ENCODE peak calls at places on chromosomes 1 and 21, in ten cellular contexts. One of them, this sample, is unnamed.
A peak's percentile ranks its signal among the peaks of the same experiment; 100 is the strongest.

GRCh38 chr1:76281306-76281705 is 206.8 kb downstream of the ST6GALNAC3 start:
- DNase-seq in breast epithelium: no peak
- DNase-seq in CD8-positive, alpha-beta T cell: no peak
- DNase-seq in CD8-positive, alpha-beta memory T cell: no peak
- DNase-seq in transverse colon: no peak
- DNase-seq in left lung: no peak
- DNase-seq in pancreas: no peak
- DNase-seq in body of pancreas: no peak
- DNase-seq in left ventricle myocardium inferior: no peak
- DNase-seq in upper lobe of right lung: no peak
- DNase-seq in this sample: no peak

GRCh38 chr1:40389871-40390560 is 16.5 kb downstream of the SMAP2 start:
- DNase-seq in breast epithelium: no peak
- DNase-seq in CD8-positive, alpha-beta T cell: no peak
- DNase-seq in CD8-positive, alpha-beta memory T cell: no peak
- DNase-seq in transverse colon: peak; percentile 41
- DNase-seq in left lung: no peak
- DNase-seq in pancreas: no peak
- DNase-seq in body of pancreas: peak; percentile 73
- DNase-seq in left ventricle myocardium inferior: no peak
- DNase-seq in upper lobe of right lung: no peak
- DNase-seq in this sample: no peak

GRCh38 chr21:44757731-44758130 is 43.9 kb downstream of the UBE2G2 start:
- DNase-seq in breast epithelium: no peak
- DNase-seq in CD8-positive, alpha-beta T cell: no peak
- DNase-seq in CD8-positive, alpha-beta memory T cell: no peak
- DNase-seq in transverse colon: no peak
- DNase-seq in left lung: no peak
- DNase-seq in pancreas: no peak
- DNase-seq in body of pancreas: no peak
- DNase-seq in left ventricle myocardium inferior: no peak
- DNase-seq in upper lobe of right lung: no peak
- DNase-seq in this sample: no peak

GRCh38 chr1:107139833-107140702 is 771 bp upstream of the NTNG1 start:
- DNase-seq in breast epithelium: no peak
- DNase-seq in CD8-positive, alpha-beta T cell: peak; percentile 49
- DNase-seq in CD8-positive, alpha-beta memory T cell: peak; percentile 8
- DNase-seq in transverse colon: peak; percentile 8
- DNase-seq in left lung: peak; percentile 78
- DNase-seq in pancreas: no peak
- DNase-seq in body of pancreas: peak; percentile 11
- DNase-seq in left ventricle myocardium inferior: no peak
- DNase-seq in upper lobe of right lung: peak; percentile 65
- DNase-seq in this sample: peak; percentile 15

GRCh38 chr1:223771814-223772770 is 59.8 kb downstream of the CAPN2 start:
- DNase-seq in breast epithelium: peak; percentile 21
- DNase-seq in CD8-positive, alpha-beta T cell: no peak
- DNase-seq in CD8-positive, alpha-beta memory T cell: no peak
- DNase-seq in transverse colon: no peak
- DNase-seq in left lung: no peak
- DNase-seq in pancreas: no peak
- DNase-seq in body of pancreas: peak; percentile 26
- DNase-seq in left ventricle myocardium inferior: peak; percentile 70
- DNase-seq in upper lobe of right lung: no peak
- DNase-seq in this sample: no peak

GRCh38 chr1:223820515-223820858 is 25.3 kb downstream of the TP53BP2 start:
- DNase-seq in breast epithelium: no peak
- DNase-seq in CD8-positive, alpha-beta T cell: no peak
- DNase-seq in CD8-positive, alpha-beta memory T cell: no peak
- DNase-seq in transverse colon: no peak
- DNase-seq in left lung: no peak
- DNase-seq in pancreas: no peak
- DNase-seq in body of pancreas: no peak
- DNase-seq in left ventricle myocardium inferior: no peak
- DNase-seq in upper lobe of right lung: no peak
- DNase-seq in this sample: no peak

GRCh38 chr1:116134178-116134773 is 23.1 kb downstream of the MAB21L3 start:
- DNase-seq in breast epithelium: no peak
- DNase-seq in CD8-positive, alpha-beta T cell: no peak
- DNase-seq in CD8-positive, alpha-beta memory T cell: no peak
- DNase-seq in transverse colon: no peak
- DNase-seq in left lung: no peak
- DNase-seq in pancreas: no peak
- DNase-seq in body of pancreas: no peak
- DNase-seq in left ventricle myocardium inferior: no peak
- DNase-seq in upper lobe of right lung: no peak
- DNase-seq in this sample: no peak

GRCh38 chr1:185279571-185279970 is 37.5 kb downstream of the IVNS1ABP start:
- DNase-seq in breast epithelium: no peak
- DNase-seq in CD8-positive, alpha-beta T cell: no peak
- DNase-seq in CD8-positive, alpha-beta memory T cell: no peak
- DNase-seq in transverse colon: no peak
- DNase-seq in left lung: no peak
- DNase-seq in pancreas: no peak
- DNase-seq in body of pancreas: no peak
- DNase-seq in left ventricle myocardium inferior: no peak
- DNase-seq in upper lobe of right lung: no peak
- DNase-seq in this sample: no peak

GRCh38 chr21:36384885-36385232 is 333 bp upstream of the CHAF1B start:
- DNase-seq in breast epithelium: no peak
- DNase-seq in CD8-positive, alpha-beta T cell: no peak
- DNase-seq in CD8-positive, alpha-beta memory T cell: no peak
- DNase-seq in transverse colon: no peak
- DNase-seq in left lung: no peak
- DNase-seq in pancreas: no peak
- DNase-seq in body of pancreas: no peak
- DNase-seq in left ventricle myocardium inferior: no peak
- DNase-seq in upper lobe of right lung: no peak
- DNase-seq in this sample: no peak

GRCh38 chr1:36919491-36920145 is 114.7 kb downstream of the GRIK3 start:
- DNase-seq in breast epithelium: no peak
- DNase-seq in CD8-positive, alpha-beta T cell: peak; percentile 34
- DNase-seq in CD8-positive, alpha-beta memory T cell: no peak
- DNase-seq in transverse colon: no peak
- DNase-seq in left lung: no peak
- DNase-seq in pancreas: no peak
- DNase-seq in body of pancreas: no peak
- DNase-seq in left ventricle myocardium inferior: no peak
- DNase-seq in upper lobe of right lung: no peak
- DNase-seq in this sample: no peak

GRCh38 chr1:163821679-163822078 is 499.9 kb downstream of the NUF2 start:
- DNase-seq in breast epithelium: no peak
- DNase-seq in CD8-positive, alpha-beta T cell: no peak
- DNase-seq in CD8-positive, alpha-beta memory T cell: no peak
- DNase-seq in transverse colon: no peak
- DNase-seq in left lung: no peak
- DNase-seq in pancreas: no peak
- DNase-seq in body of pancreas: no peak
- DNase-seq in left ventricle myocardium inferior: no peak
- DNase-seq in upper lobe of right lung: no peak
- DNase-seq in this sample: no peak

GRCh38 chr1:211259596-211260126 is 495 bp downstream of the RCOR3 start:
- DNase-seq in breast epithelium: peak; percentile 38
- DNase-seq in CD8-positive, alpha-beta T cell: no peak
- DNase-seq in CD8-positive, alpha-beta memory T cell: no peak
- DNase-seq in transverse colon: peak; percentile 61
- DNase-seq in left lung: no peak
- DNase-seq in pancreas: peak; percentile 49
- DNase-seq in body of pancreas: peak; percentile 66
- DNase-seq in left ventricle myocardium inferior: peak; percentile 64
- DNase-seq in upper lobe of right lung: peak; percentile 83
- DNase-seq in this sample: peak; percentile 78

GRCh38 chr21:34612557-34612956 is 2.4 kb downstream of the RCAN1 start:
- DNase-seq in breast epithelium: no peak
- DNase-seq in CD8-positive, alpha-beta T cell: no peak
- DNase-seq in CD8-positive, alpha-beta memory T cell: no peak
- DNase-seq in transverse colon: no peak
- DNase-seq in left lung: no peak
- DNase-seq in pancreas: no peak
- DNase-seq in body of pancreas: no peak
- DNase-seq in left ventricle myocardium inferior: no peak
- DNase-seq in upper lobe of right lung: no peak
- DNase-seq in this sample: no peak

GRCh38 chr1:35568975-35569395 is 4.1 kb upstream of the TFAP2E start:
- DNase-seq in breast epithelium: no peak
- DNase-seq in CD8-positive, alpha-beta T cell: peak; percentile 81
- DNase-seq in CD8-positive, alpha-beta memory T cell: peak; percentile 54
- DNase-seq in transverse colon: peak; percentile 68
- DNase-seq in left lung: no peak
- DNase-seq in pancreas: peak; percentile 43
- DNase-seq in body of pancreas: peak; percentile 71
- DNase-seq in left ventricle myocardium inferior: no peak
- DNase-seq in upper lobe of right lung: peak; percentile 72
- DNase-seq in this sample: peak; percentile 82

GRCh38 chr1:230392920-230393521 is 33.1 kb downstream of the PGBD5 start:
- DNase-seq in breast epithelium: no peak
- DNase-seq in CD8-positive, alpha-beta T cell: no peak
- DNase-seq in CD8-positive, alpha-beta memory T cell: no peak
- DNase-seq in transverse colon: no peak
- DNase-seq in left lung: no peak
- DNase-seq in pancreas: no peak
- DNase-seq in body of pancreas: no peak
- DNase-seq in left ventricle myocardium inferior: no peak
- DNase-seq in upper lobe of right lung: no peak
- DNase-seq in this sample: no peak

GRCh38 chr1:199490804-199491527 is 536.5 kb upstream of the NR5A2 start:
- DNase-seq in breast epithelium: no peak
- DNase-seq in CD8-positive, alpha-beta T cell: no peak
- DNase-seq in CD8-positive, alpha-beta memory T cell: no peak
- DNase-seq in transverse colon: no peak
- DNase-seq in left lung: no peak
- DNase-seq in pancreas: no peak
- DNase-seq in body of pancreas: no peak
- DNase-seq in left ventricle myocardium inferior: no peak
- DNase-seq in upper lobe of right lung: no peak
- DNase-seq in this sample: no peak

GRCh38 chr21:34824314-34824713 is 155.5 kb downstream of the CLIC6 start:
- DNase-seq in breast epithelium: no peak
- DNase-seq in CD8-positive, alpha-beta T cell: no peak
- DNase-seq in CD8-positive, alpha-beta memory T cell: no peak
- DNase-seq in transverse colon: no peak
- DNase-seq in left lung: no peak
- DNase-seq in pancreas: no peak
- DNase-seq in body of pancreas: no peak
- DNase-seq in left ventricle myocardium inferior: no peak
- DNase-seq in upper lobe of right lung: no peak
- DNase-seq in this sample: no peak

GRCh38 chr1:119794856-119795255 is 16.4 kb downstream of the REG4 start:
- DNase-seq in breast epithelium: no peak
- DNase-seq in CD8-positive, alpha-beta T cell: no peak
- DNase-seq in CD8-positive, alpha-beta memory T cell: no peak
- DNase-seq in transverse colon: no peak
- DNase-seq in left lung: no peak
- DNase-seq in pancreas: no peak
- DNase-seq in body of pancreas: no peak
- DNase-seq in left ventricle myocardium inferior: no peak
- DNase-seq in upper lobe of right lung: no peak
- DNase-seq in this sample: no peak
- H3K36me3 ChIP-seq in breast epithelium: no peaks in the 10 kb centered on the region
- H3K36me3 ChIP-seq in CD8-positive, alpha-beta T cell: no peaks in the 10 kb centered on the region
- H3K36me3 ChIP-seq in CD8-positive, alpha-beta memory T cell: no peaks in the 10 kb centered on the region
- H3K36me3 ChIP-seq in transverse colon: no peaks in the 10 kb centered on the region
- H3K36me3 ChIP-seq in left lung: no peaks in the 10 kb centered on the region
- H3K36me3 ChIP-seq in pancreas: no peaks in the 10 kb centered on the region
- H3K36me3 ChIP-seq in body of pancreas: no peaks in the 10 kb centered on the region
- H3K36me3 ChIP-seq in left ventricle myocardium inferior: no peaks in the 10 kb centered on the region
- H3K36me3 ChIP-seq in upper lobe of right lung: no peaks in the 10 kb centered on the region
- H3K36me3 ChIP-seq in this sample: no peaks in the 10 kb centered on the region

GRCh38 chr1:56520202-56520601 is 59.2 kb downstream of the PLPP3 start:
- DNase-seq in breast epithelium: no peak
- DNase-seq in CD8-positive, alpha-beta T cell: no peak
- DNase-seq in CD8-positive, alpha-beta memory T cell: no peak
- DNase-seq in transverse colon: no peak
- DNase-seq in left lung: no peak
- DNase-seq in pancreas: no peak
- DNase-seq in body of pancreas: no peak
- DNase-seq in left ventricle myocardium inferior: no peak
- DNase-seq in upper lobe of right lung: no peak
- DNase-seq in this sample: no peak
- H3K36me3 ChIP-seq in breast epithelium: no peaks in the 10 kb centered on the region
- H3K36me3 ChIP-seq in CD8-positive, alpha-beta T cell: no peaks in the 10 kb centered on the region
- H3K36me3 ChIP-seq in CD8-positive, alpha-beta memory T cell: no peaks in the 10 kb centered on the region
- H3K36me3 ChIP-seq in transverse colon: no peaks in the 10 kb centered on the region
- H3K36me3 ChIP-seq in left lung: no peaks in the 10 kb centered on the region
- H3K36me3 ChIP-seq in pancreas: no peaks in the 10 kb centered on the region
- H3K36me3 ChIP-seq in body of pancreas: peaks cover 5% of the 10 kb centered on the region
- H3K36me3 ChIP-seq in left ventricle myocardium inferior: peaks cover 84% of the 10 kb centered on the region
- H3K36me3 ChIP-seq in upper lobe of right lung: peaks cover 45% of the 10 kb centered on the region
- H3K36me3 ChIP-seq in this sample: no peaks in the 10 kb centered on the region

GRCh38 chr21:46207006-46207919 is 21.3 kb downstream of the LSS start:
- DNase-seq in breast epithelium: no peak
- DNase-seq in CD8-positive, alpha-beta T cell: no peak
- DNase-seq in CD8-positive, alpha-beta memory T cell: no peak
- DNase-seq in transverse colon: no peak
- DNase-seq in left lung: peak; percentile 71
- DNase-seq in pancreas: no peak
- DNase-seq in body of pancreas: no peak
- DNase-seq in left ventricle myocardium inferior: no peak
- DNase-seq in upper lobe of right lung: peak; percentile 50
- DNase-seq in this sample: no peak
- H3K36me3 ChIP-seq in breast epithelium: peaks cover 11% of the 10 kb centered on the region
- H3K36me3 ChIP-seq in CD8-positive, alpha-beta T cell: peaks cover 10% of the 10 kb centered on the region
- H3K36me3 ChIP-seq in CD8-positive, alpha-beta memory T cell: no peaks in the 10 kb centered on the region
- H3K36me3 ChIP-seq in transverse colon: no peaks in the 10 kb centered on the region
- H3K36me3 ChIP-seq in left lung: no peaks in the 10 kb centered on the region
- H3K36me3 ChIP-seq in pancreas: peaks cover 11% of the 10 kb centered on the region
- H3K36me3 ChIP-seq in body of pancreas: peaks cover 22% of the 10 kb centered on the region
- H3K36me3 ChIP-seq in left ventricle myocardium inferior: peaks cover 97% of the 10 kb centered on the region
- H3K36me3 ChIP-seq in upper lobe of right lung: peaks cover 86% of the 10 kb centered on the region
- H3K36me3 ChIP-seq in this sample: peaks cover 3% of the 10 kb centered on the region

GRCh38 chr1:192270398-192270797 is 46.4 kb upstream of the RGS21 start:
- DNase-seq in breast epithelium: no peak
- DNase-seq in CD8-positive, alpha-beta T cell: no peak
- DNase-seq in CD8-positive, alpha-beta memory T cell: no peak
- DNase-seq in transverse colon: no peak
- DNase-seq in left lung: no peak
- DNase-seq in pancreas: no peak
- DNase-seq in body of pancreas: no peak
- DNase-seq in left ventricle myocardium inferior: no peak
- DNase-seq in upper lobe of right lung: no peak
- DNase-seq in this sample: no peak

GRCh38 chr1:192263436-192263835 is 53.4 kb upstream of the RGS21 start:
- DNase-seq in breast epithelium: no peak
- DNase-seq in CD8-positive, alpha-beta T cell: no peak
- DNase-seq in CD8-positive, alpha-beta memory T cell: no peak
- DNase-seq in transverse colon: no peak
- DNase-seq in left lung: no peak
- DNase-seq in pancreas: no peak
- DNase-seq in body of pancreas: no peak
- DNase-seq in left ventricle myocardium inferior: no peak
- DNase-seq in upper lobe of right lung: no peak
- DNase-seq in this sample: no peak

GRCh38 chr1:192266645-192267044 is 50.1 kb upstream of the RGS21 start:
- DNase-seq in breast epithelium: no peak
- DNase-seq in CD8-positive, alpha-beta T cell: no peak
- DNase-seq in CD8-positive, alpha-beta memory T cell: no peak
- DNase-seq in transverse colon: no peak
- DNase-seq in left lung: no peak
- DNase-seq in pancreas: no peak
- DNase-seq in body of pancreas: no peak
- DNase-seq in left ventricle myocardium inferior: no peak
- DNase-seq in upper lobe of right lung: no peak
- DNase-seq in this sample: no peak

GRCh38 chr1:192261476-192261875 is 55.3 kb upstream of the RGS21 start:
- DNase-seq in breast epithelium: no peak
- DNase-seq in CD8-positive, alpha-beta T cell: no peak
- DNase-seq in CD8-positive, alpha-beta memory T cell: no peak
- DNase-seq in transverse colon: no peak
- DNase-seq in left lung: no peak
- DNase-seq in pancreas: no peak
- DNase-seq in body of pancreas: no peak
- DNase-seq in left ventricle myocardium inferior: no peak
- DNase-seq in upper lobe of right lung: no peak
- DNase-seq in this sample: no peak

GRCh38 chr1:192265774-192266173 is 51.0 kb upstream of the RGS21 start:
- DNase-seq in breast epithelium: no peak
- DNase-seq in CD8-positive, alpha-beta T cell: no peak
- DNase-seq in CD8-positive, alpha-beta memory T cell: no peak
- DNase-seq in transverse colon: no peak
- DNase-seq in left lung: no peak
- DNase-seq in pancreas: no peak
- DNase-seq in body of pancreas: no peak
- DNase-seq in left ventricle myocardium inferior: no peak
- DNase-seq in upper lobe of right lung: no peak
- DNase-seq in this sample: no peak
- H3K36me3 ChIP-seq in breast epithelium: no peaks in the 10 kb centered on the region
- H3K36me3 ChIP-seq in CD8-positive, alpha-beta T cell: no peaks in the 10 kb centered on the region
- H3K36me3 ChIP-seq in CD8-positive, alpha-beta memory T cell: no peaks in the 10 kb centered on the region
- H3K36me3 ChIP-seq in transverse colon: no peaks in the 10 kb centered on the region
- H3K36me3 ChIP-seq in left lung: no peaks in the 10 kb centered on the region
- H3K36me3 ChIP-seq in pancreas: no peaks in the 10 kb centered on the region
- H3K36me3 ChIP-seq in body of pancreas: no peaks in the 10 kb centered on the region
- H3K36me3 ChIP-seq in left ventricle myocardium inferior: no peaks in the 10 kb centered on the region
- H3K36me3 ChIP-seq in upper lobe of right lung: no peaks in the 10 kb centered on the region
- H3K36me3 ChIP-seq in this sample: no peaks in the 10 kb centered on the region